ENCODE peak calls at places on chromosomes 4 and X, in eight cellular contexts. H is mesothelial cell of epicardium, I is GM23338, F is fibroblast of mammary gland, P is cardiac muscle cell, X is pancreas, N is tibial artery, K is breast epithelium. Z is an unnamed sample.

GRCh38 chr4:94827481-94828110 is 69.8 kb downstream of the BMPR1B start:
- DNase-seq in H (no peak), I (no peak), F (peak; percentile 91), P (peak; percentile 54), X (no peak), N (no peak), K (no peak), Z (no peak)

GRCh38 chr4:56979674-56980073 is 978 bp downstream of the POLR2B start:
- DNase-seq in H (no peak), I (peak; percentile 46), F (peak; percentile 52), P (peak; percentile 42), X (no peak), N (no peak), K (no peak), Z (no peak)

GRCh38 chrX:125205918-125206665 is 113.6 kb upstream of the TEX13C start:
- DNase-seq in H (peak; percentile 46), I (peak; percentile 64), F (no peak), P (no peak), X (peak; percentile 29), N (peak; percentile 61), K (no peak), Z (no peak)

GRCh38 chrX:109997786-109998452 is 5.0 kb upstream of the TMEM164 start:
- DNase-seq in H (no peak), I (no peak), F (no peak), P (no peak), X (no peak), N (no peak), K (no peak), Z (no peak)

GRCh38 chr4:87209696-87210095 is 10.7 kb downstream of the KLHL8 start:
- DNase-seq in H (no peak), I (no peak), F (peak; percentile 22), P (peak; percentile 56), X (no peak), N (peak; percentile 72), K (no peak), Z (peak; percentile 39)

GRCh38 chr4:112128452-112128851 is 16.8 kb upstream of the FAM241A start:
- DNase-seq in H (no peak), I (no peak), F (no peak), P (no peak), X (no peak), N (no peak), K (no peak), Z (no peak)

GRCh38 chr4:128553665-128554515 is 255.6 kb upstream of the JADE1 start:
- DNase-seq in H (no peak), I (no peak), F (no peak), P (no peak), X (no peak), N (no peak), K (no peak), Z (no peak)

GRCh38 chrX:100797359-100797758 is 22.8 kb upstream of the CSTF2 start:
- DNase-seq in H (no peak), I (no peak), F (no peak), P (no peak), X (no peak), N (no peak), K (no peak), Z (no peak)

GRCh38 chrX:78011846-78012245 is 42.4 kb upstream of the PGAM4 start:
- DNase-seq in H (no peak), I (no peak), F (no peak), P (no peak), X (no peak), N (no peak), K (no peak), Z (no peak)

GRCh38 chrX:46965125-46965758 is 53.0 kb downstream of the JADE3 start:
- DNase-seq in H (no peak), I (no peak), F (peak; percentile 52), P (peak; percentile 62), X (no peak), N (no peak), K (no peak), Z (no peak)

GRCh38 chr4:188841523-188841922 is 702.3 kb downstream of the TRIML1 start:
- DNase-seq in H (no peak), I (no peak), F (no peak), P (no peak), X (no peak), N (no peak), K (no peak), Z (no peak)

GRCh38 chr4:149997881-149998421 is 80.3 kb upstream of the DCLK2 start:
- DNase-seq in H (no peak), I (no peak), F (peak; percentile 65), P (no peak), X (no peak), N (no peak), K (peak; percentile 54), Z (peak; percentile 4)

GRCh38 chrX:373641-374471 is 12.9 kb downstream of the PPP2R3B start:
- DNase-seq in H (peak; percentile 68), I (peak; percentile 83), F (no peak), P (peak; percentile 30), X (peak; percentile 73), N (no peak), K (no peak), Z (no peak)

GRCh38 chr4:93267747-93268146 is 560.8 kb upstream of the ATOH1 start:
- DNase-seq in H (no peak), I (peak; percentile 60), F (no peak), P (no peak), X (no peak), N (no peak), K (no peak), Z (no peak)

GRCh38 chr4:93203708-93204107 is 624.8 kb upstream of the ATOH1 start:
- DNase-seq in H (no peak), I (peak; percentile 68), F (peak; percentile 39), P (no peak), X (no peak), N (no peak), K (no peak), Z (no peak)

GRCh38 chr4:169253904-169254303 is 16.9 kb downstream of the SH3RF1 start:
- DNase-seq in H (no peak), I (no peak), F (peak; percentile 92), P (peak; percentile 57), X (no peak), N (no peak), K (no peak), Z (no peak)

GRCh38 chr4:42750831-42751230 is 93.9 kb upstream of the ATP8A1 start:
- DNase-seq in H (no peak), I (peak; percentile 5), F (no peak), P (no peak), X (no peak), N (no peak), K (no peak), Z (no peak)

GRCh38 chr4:168496834-168497233 is at the start of gene PALLD:
- DNase-seq in H (no peak), I (no peak), F (peak; percentile 12), P (peak; percentile 26), X (no peak), N (no peak), K (no peak), Z (no peak)

GRCh38 chr4:188109157-188109755 is at the start of gene TRIML2:
- DNase-seq in H (no peak), I (peak; percentile 48), F (no peak), P (no peak), X (no peak), N (no peak), K (no peak), Z (no peak)

GRCh38 chr4:2175990-2176698 is 65.8 kb downstream of the HAUS3 start:
- DNase-seq in H (no peak), I (no peak), F (no peak), P (no peak), X (no peak), N (no peak), K (no peak), Z (no peak)

GRCh38 chr4:2178986-2179385 is 62.9 kb downstream of the HAUS3 start:
- DNase-seq in H (no peak), I (no peak), F (no peak), P (no peak), X (no peak), N (no peak), K (no peak), Z (no peak)

GRCh38 chr4:2180410-2180809 is 61.5 kb downstream of the HAUS3 start:
- DNase-seq in H (no peak), I (no peak), F (no peak), P (no peak), X (no peak), N (no peak), K (no peak), Z (no peak)

GRCh38 chr4:2179717-2180116 is 62.2 kb downstream of the HAUS3 start:
- DNase-seq in H (no peak), I (no peak), F (no peak), P (no peak), X (no peak), N (no peak), K (no peak), Z (no peak)

GRCh38 chr4:2177443-2178093 is 64.4 kb downstream of the HAUS3 start:
- DNase-seq in H (no peak), I (peak; percentile 15), F (no peak), P (no peak), X (no peak), N (no peak), K (no peak), Z (no peak)
- TF ChIP-seq CTCF in H (no peak), I (no peak), F (no peak), P (peak; percentile 21), X (no peak), N (no peak), K (no peak), Z (peak; percentile 7)

GRCh38 chr4:174241162-174241561 is 42.3 kb downstream of the FBXO8 start:
- DNase-seq in H (no peak), I (no peak), F (no peak), P (no peak), X (no peak), N (no peak), K (no peak), Z (no peak)

GRCh38 chr4:174230680-174231079 is 52.8 kb downstream of the FBXO8 start:
- DNase-seq in H (no peak), I (no peak), F (no peak), P (no peak), X (no peak), N (no peak), K (no peak), Z (no peak)

GRCh38 chr4:174236359-174236758 is 47.1 kb downstream of the FBXO8 start:
- DNase-seq in H (no peak), I (no peak), F (no peak), P (no peak), X (no peak), N (no peak), K (no peak), Z (no peak)
- TF ChIP-seq CTCF in H (no peak), I (no peak), F (no peak), P (no peak), X (no peak), N (no peak), K (no peak), Z (no peak)

GRCh38 chrX:42752730-42753129 is 25.2 kb downstream of the PPP1R2C start:
- DNase-seq in H (no peak), I (peak; percentile 1), F (no peak), P (peak; percentile 35), X (no peak), N (no peak), K (no peak), Z (no peak)
- TF ChIP-seq CTCF in H (no peak), I (no peak), F (no peak), P (no peak), X (no peak), N (no peak), K (no peak), Z (no peak)

DNA sequence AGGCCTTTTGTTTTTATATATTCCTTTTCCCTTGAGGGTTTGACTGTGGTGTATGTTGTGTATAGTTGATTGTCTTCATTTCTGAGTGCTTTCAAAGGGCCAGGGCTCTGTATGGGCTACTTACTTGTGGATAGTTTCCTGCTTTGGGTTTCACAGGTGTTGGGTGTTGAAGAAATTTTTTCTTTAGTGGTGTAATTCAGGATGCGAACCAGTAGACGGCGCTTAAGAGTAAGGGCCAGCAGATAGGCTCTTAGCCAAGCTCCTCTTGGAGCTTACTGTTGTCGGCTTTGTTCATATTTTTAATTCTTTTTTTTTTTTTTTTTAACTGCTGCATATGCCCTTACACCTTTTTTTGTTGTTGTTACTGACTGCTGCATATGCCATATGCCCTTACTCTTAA is 276.3 kb upstream of the GALNT7 start:
- DNase-seq in H (no peak), I (peak; percentile 69), F (peak; percentile 40), P (no peak), X (no peak), N (no peak), K (no peak), Z (no peak)
- TF ChIP-seq CTCF in H (no peak), I (peak; percentile 89), F (peak; percentile 90), P (peak; percentile 24), X (no peak), N (no peak), K (no peak), Z (peak; percentile 55)